ENCODE peak calls at places on chromosome 6, in seven cellular contexts. L, Z, Q, C, P, J and G are unnamed samples.

GRCh38 chr6:108651781-108652227 is 91.1 kb downstream of the FOXO3 start:
- DNase-seq in L (no peak), C (no peak), J (peak; percentile 76), Q (no peak), Z (peak; percentile 36), P (peak; percentile 57), G (no peak)

GRCh38 chr6:42791706-42792320 is 10.0 kb downstream of the BICRAL start:
- DNase-seq in C (no peak), Z (no peak), J (no peak), L (no peak), Q (no peak), P (no peak), G (no peak)

GRCh38 chr6:169976301-169977081 is 225.1 kb downstream of the ERMARD start:
- DNase-seq in C (no peak), Q (no peak), J (no peak), L (peak; percentile 9), Z (no peak), P (no peak), G (no peak)

GRCh38 chr6:108446629-108447150 is 114.0 kb upstream of the FOXO3 start:
- DNase-seq in Q (no peak), Z (no peak), P (no peak), J (no peak), C (no peak), L (no peak), G (no peak)

GRCh38 chr6:145669627-145670034 is 65.7 kb downstream of the EPM2A start:
- DNase-seq in C (no peak), Z (no peak), J (no peak), Q (no peak), P (no peak), L (no peak), G (no peak)

GRCh38 chr6:43532201-43532600 is 15.3 kb downstream of the POLR1C start:
- DNase-seq in J (no peak), P (no peak), C (no peak), Z (no peak), L (no peak), Q (no peak), G (no peak)

GRCh38 chr6:159761135-159761872 is 541 bp upstream of the ACAT2 start:
- DNase-seq in C (no peak), L (peak; percentile 57), Q (no peak), P (peak; percentile 25), J (peak; percentile 67), Z (no peak), G (peak; percentile 8)

GRCh38 chr6:55176958-55177357 is 2.6 kb downstream of the HCRTR2 start:
- DNase-seq in Z (no peak), Q (no peak), C (no peak), L (no peak), J (no peak), P (no peak), G (no peak)

GRCh38 chr6:43856005-43856765 is 86.2 kb downstream of the VEGFA start:
- DNase-seq in C (no peak), Z (no peak), J (peak; percentile 72), L (peak; percentile 66), P (peak; percentile 78), Q (no peak), G (no peak)

GRCh38 chr6:26086214-26086613 is 1.0 kb upstream of the HFE start:
- DNase-seq in J (no peak), Q (no peak), P (no peak), Z (no peak), C (no peak), L (no peak), G (no peak)

GRCh38 chr6:150924808-150925654 is 59.5 kb downstream of the MTHFD1L start:
- DNase-seq in Z (no peak), L (no peak), Q (no peak), C (no peak), J (no peak), P (no peak), G (no peak)

GRCh38 chr6:22392711-22393110 is 95.9 kb upstream of the PRL start:
- DNase-seq in P (no peak), C (no peak), Z (no peak), Q (no peak), L (no peak), J (no peak), G (no peak)

GRCh38 chr6:37006793-37007339 is 1.4 kb downstream of the FGD2 start:
- DNase-seq in C (no peak), J (no peak), L (no peak), P (no peak), Z (no peak), Q (no peak), G (no peak)

GRCh38 chr6:167481527-167481926 is 156.6 kb downstream of the TTLL2 start:
- DNase-seq in L (no peak), Q (no peak), Z (no peak), C (no peak), P (no peak), J (no peak), G (no peak)

GRCh38 chr6:167487706-167488664 is 163.1 kb downstream of the TTLL2 start:
- DNase-seq in Q (no peak), Z (no peak), J (no peak), P (no peak), C (no peak), L (no peak), G (no peak)

GRCh38 chr6:167479967-167480653 is 155.2 kb downstream of the TTLL2 start:
- DNase-seq in J (no peak), Q (no peak), L (no peak), P (no peak), Z (no peak), C (no peak), G (no peak)

DNA sequence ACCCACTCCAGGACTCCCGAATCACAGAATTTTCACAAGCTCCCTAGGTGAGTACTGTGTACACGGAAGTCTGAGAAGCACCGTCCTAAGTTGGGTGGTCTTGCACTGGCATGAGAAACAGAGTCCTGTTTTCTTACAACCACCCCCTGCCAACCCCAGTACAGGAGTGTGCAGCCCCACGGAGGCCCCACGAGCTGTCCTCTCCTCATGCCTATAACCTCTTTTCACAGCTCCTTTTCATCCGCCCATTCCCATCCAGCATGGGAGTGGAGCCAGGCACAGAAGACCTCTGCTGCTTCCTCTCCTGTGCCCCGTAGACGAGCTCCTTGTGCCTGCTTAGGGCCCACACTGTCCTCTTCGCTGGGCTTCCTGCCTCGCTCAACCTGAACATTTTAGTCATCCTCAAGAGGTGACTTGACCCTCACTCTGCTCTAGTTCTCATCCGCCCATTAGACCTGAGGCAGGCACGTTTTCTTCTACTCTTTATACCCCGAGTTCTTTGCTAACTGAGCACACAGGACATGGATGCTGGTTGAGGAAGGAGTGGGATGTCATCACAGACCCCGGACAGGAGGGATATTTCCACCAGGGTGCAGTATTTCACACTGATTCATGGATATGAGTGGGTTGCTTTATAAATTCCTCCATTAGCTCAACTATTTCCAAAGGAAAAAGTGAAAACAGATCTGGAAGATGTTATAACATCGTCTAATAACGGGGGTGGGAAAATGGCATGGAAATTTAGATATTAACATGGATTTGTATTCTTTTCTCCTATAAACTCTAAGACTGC is 160.5 kb downstream of the TTLL2 start:
- DNase-seq in P (no peak), Z (no peak), C (no peak), L (no peak), J (no peak), Q (no peak), G (no peak)
- TF ChIP-seq CTCF in P (peak; percentile 26), Z (peak; percentile 75), C (peak; percentile 41), L (no peak), J (peak; percentile 52), Q (peak; percentile 23), G (peak; percentile 28)

GRCh38 chr6:158472453-158472852 is 87.4 kb upstream of the TMEM181 start:
- DNase-seq in L (no peak), J (no peak), Z (no peak), P (no peak), Q (no peak), C (no peak), G (no peak)
- H3K4me3 ChIP-seq in L (no peak overlapping the region), J (no peak overlapping the region), Z (no peak overlapping the region), P (no peak overlapping the region), Q (no peak overlapping the region), C (no peak overlapping the region), G (no peak overlapping the region)

GRCh38 chr6:79810878-79811277 is 136.5 kb downstream of the ELOVL4 start:
- DNase-seq in Z (no peak), L (no peak), Q (no peak), J (no peak), C (no peak), P (no peak), G (no peak)

GRCh38 chr6:79813143-79813542 is 134.2 kb downstream of the ELOVL4 start:
- DNase-seq in J (no peak), Z (no peak), Q (no peak), P (no peak), C (no peak), L (no peak), G (no peak)

GRCh38 chr6:79812195-79812594 is 135.2 kb downstream of the ELOVL4 start:
- DNase-seq in C (no peak), L (no peak), P (no peak), J (no peak), Q (no peak), Z (no peak), G (no peak)

GRCh38 chr6:79808846-79809245 is 138.5 kb downstream of the ELOVL4 start:
- DNase-seq in L (no peak), Q (no peak), P (no peak), J (no peak), C (no peak), Z (no peak), G (no peak)

DNA sequence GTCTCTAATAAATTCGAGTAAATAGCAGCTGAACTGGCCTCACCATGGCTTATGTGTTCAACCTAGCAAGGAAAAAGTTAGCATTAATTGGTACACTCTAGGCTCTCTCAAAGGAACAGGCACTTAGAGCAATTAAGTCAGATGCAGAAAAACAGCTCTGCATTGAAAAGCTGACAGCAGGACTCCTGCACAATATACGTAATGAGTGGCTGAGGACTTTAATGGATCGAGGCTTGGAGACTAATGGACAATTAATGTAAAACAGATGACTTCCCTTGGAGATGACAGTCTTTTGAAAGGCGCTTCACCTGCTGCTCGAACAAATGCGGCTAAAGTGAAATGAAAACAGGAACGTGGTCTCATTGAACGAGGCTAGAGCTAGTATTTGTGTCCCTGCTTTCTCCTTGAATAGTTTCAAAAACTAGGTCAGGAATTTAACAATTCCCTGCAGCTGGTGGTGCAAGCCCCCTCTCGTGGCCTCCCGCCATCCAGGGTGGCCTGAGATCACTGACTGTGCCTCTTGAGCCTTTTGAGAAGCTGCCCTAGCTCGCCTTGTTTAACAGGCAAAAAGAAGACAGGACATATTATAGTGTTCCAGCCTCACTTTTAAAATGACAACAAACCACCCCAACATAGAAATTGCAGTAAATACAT is 137.1 kb downstream of the ELOVL4 start:
- DNase-seq in L (no peak), J (no peak), C (no peak), P (no peak), Z (no peak), Q (no peak), G (no peak)
- TF ChIP-seq CTCF in L (no peak), J (no peak), C (no peak), P (no peak), Z (no peak), Q (no peak), G (no peak)

GRCh38 chr6:100464162-100464851 is 414 bp downstream of the SIM1 start:
- DNase-seq in J (peak; percentile 66), Q (no peak), L (no peak), C (no peak), Z (no peak), P (no peak), G (no peak)
- H3K4me3 ChIP-seq in J (peak overlapping the region; percentile 84), Q (no peak overlapping the region), L (no peak overlapping the region), C (peak overlapping the region; percentile 38), Z (peak overlapping the region; percentile 53), P (no peak overlapping the region), G (no peak overlapping the region)

GRCh38 chr6:27871919-27872633 is 40.1 kb downstream of the OR2B2 start:
- DNase-seq in L (peak; percentile 78), Q (peak; percentile 99), J (no peak), Z (peak; percentile 34), P (peak; percentile 80), C (no peak), G (peak; percentile 97)
- TF ChIP-seq CTCF in L (no peak), Q (peak; percentile 43), J (no peak), Z (no peak), P (no peak), C (no peak), G (peak; percentile 59)

GRCh38 chr6:35048031-35048613 is 93.0 kb downstream of the TCP11 start:
- DNase-seq in Z (no peak), J (no peak), P (no peak), L (peak; percentile 34), C (no peak), Q (no peak), G (no peak)
- H3K4me3 ChIP-seq in Z (peak overlapping the region; percentile 26), J (no peak overlapping the region), P (no peak overlapping the region), L (no peak overlapping the region), C (peak overlapping the region; percentile 29), Q (no peak overlapping the region), G (no peak overlapping the region)